ENCODE peak calls at places on chromosomes 11 and 22, in nine cellular contexts. L is hypothalamus; H is mesendoderm; I is CD8-positive, alpha-beta T cell; V is thoracic aorta; S is cardiac muscle cell; B is hippocampal formation; F is T-helper 2 cell; M is neural crest cell. P is an unnamed sample.

GRCh38 chr11:55714982-55715888 is 53.2 kb downstream of the OR4C6 start:
- DNase-seq in L (no peak), H (peak), I (no peak), V (no peak), S (no peak), B (no peak), F (no peak), M (no peak), P (no peak)

GRCh38 chr11:66277475-66278391 is at the start of gene CNIH2:
- DNase-seq in L (no peak), H (peak), I (peak), V (no peak), S (peak), B (no peak), F (peak), M (peak), P (no peak)

GRCh38 chr11:102592634-102593581 is 32.2 kb downstream of the MMP20 start:
- DNase-seq in L (no peak), H (peak), I (no peak), V (no peak), S (peak), B (no peak), F (no peak), M (no peak), P (no peak)

GRCh38 chr11:12056112-12056511 is 47.7 kb upstream of the DKK3 start:
- DNase-seq in L (no peak), H (no peak), I (no peak), V (no peak), S (no peak), B (no peak), F (no peak), M (no peak), P (no peak)

GRCh38 chr22:40342521-40342920 is 3.8 kb upstream of the ADSL start:
- DNase-seq in L (no peak), H (no peak), I (no peak), V (no peak), S (no peak), B (no peak), F (no peak), M (no peak), P (no peak)

GRCh38 chr22:42292726-42293520 is 22.5 kb upstream of the TCF20 start:
- DNase-seq in L (no peak), H (no peak), I (no peak), V (no peak), S (no peak), B (no peak), F (no peak), M (no peak), P (no peak)

GRCh38 chr11:26914968-26915367 is 78.9 kb upstream of the FIBIN start:
- DNase-seq in L (no peak), H (peak), I (no peak), V (no peak), S (no peak), B (no peak), F (no peak), M (no peak), P (no peak)

GRCh38 chr22:38267086-38267485 is 5.7 kb downstream of the TMEM184B start:
- DNase-seq in L (no peak), H (no peak), I (peak), V (no peak), S (no peak), B (no peak), F (no peak), M (no peak), P (no peak)

GRCh38 chr22:42745118-42745517 is 24.4 kb upstream of the A4GALT start:
- DNase-seq in L (no peak), H (no peak), I (no peak), V (no peak), S (peak), B (no peak), F (no peak), M (no peak), P (no peak)

GRCh38 chr11:77040401-77040777 is 6.2 kb downstream of the B3GNT6 start:
- DNase-seq in L (no peak), H (no peak), I (no peak), V (no peak), S (no peak), B (no peak), F (no peak), M (no peak), P (no peak)

GRCh38 chr11:61728940-61729219 is 23.6 kb upstream of the MYRF start:
- DNase-seq in L (no peak), H (no peak), I (no peak), V (no peak), S (no peak), B (no peak), F (no peak), M (no peak), P (no peak)

GRCh38 chr11:80365980-80366379 is 925.1 kb upstream of the TENM4 start:
- DNase-seq in L (no peak), H (no peak), I (no peak), V (no peak), S (no peak), B (no peak), F (no peak), M (no peak), P (no peak)

GRCh38 chr22:20807315-20807752 is 33.4 kb downstream of the SERPIND1 start:
- DNase-seq in L (no peak), H (peak), I (no peak), V (no peak), S (no peak), B (peak), F (no peak), M (no peak), P (no peak)

GRCh38 chr11:43735931-43736330 is 55.4 kb downstream of the HSD17B12 start:
- DNase-seq in L (no peak), H (no peak), I (no peak), V (no peak), S (no peak), B (no peak), F (no peak), M (no peak), P (no peak)

GRCh38 chr11:46369458-46370152 is 11.9 kb upstream of the MDK start:
- DNase-seq in L (no peak), H (peak), I (peak), V (no peak), S (peak), B (no peak), F (no peak), M (peak), P (no peak)

GRCh38 chr11:46006418-46007070 is 84.1 kb downstream of the LARGE2 start:
- DNase-seq in L (no peak), H (peak), I (no peak), V (no peak), S (peak), B (peak), F (no peak), M (peak), P (peak)

GRCh38 chr11:64146036-64146943 is 19.6 kb downstream of the MACROD1 start:
- DNase-seq in L (no peak), H (peak), I (peak), V (no peak), S (peak), B (no peak), F (no peak), M (peak), P (peak)

GRCh38 chr22:37485006-37485713 is 1.0 kb downstream of the MFNG start:
- DNase-seq in L (no peak), H (no peak), I (peak), V (no peak), S (no peak), B (no peak), F (no peak), M (no peak), P (no peak)

GRCh38 chr11:59175104-59175503 is 3.2 kb downstream of the DTX4 start:
- DNase-seq in L (no peak), H (peak), I (no peak), V (no peak), S (no peak), B (no peak), F (no peak), M (peak), P (no peak)

GRCh38 chr11:103610435-103610834 is 426.0 kb upstream of the DDI1 start:
- DNase-seq in L (no peak), H (no peak), I (no peak), V (no peak), S (no peak), B (no peak), F (no peak), M (no peak), P (no peak)

GRCh38 chr22:29394931-29395581 is 6.7 kb upstream of the AP1B1 start:
- DNase-seq in L (peak), H (peak), I (peak), V (no peak), S (peak), B (peak), F (no peak), M (peak), P (peak)

GRCh38 chr22:21824439-21824912 is 43.0 kb downstream of the MAPK1 start:
- DNase-seq in L (no peak), H (no peak), I (no peak), V (no peak), S (no peak), B (no peak), F (no peak), M (no peak), P (no peak)

GRCh38 chr11:63764712-63765631 is 3.6 kb downstream of the ZFTA start:
- DNase-seq in L (no peak), H (peak), I (no peak), V (no peak), S (peak), B (no peak), F (no peak), M (peak), P (no peak)

GRCh38 chr22:47343611-47344010 is 581.2 kb downstream of the TBC1D22A start:
- DNase-seq in L (no peak), H (no peak), I (no peak), V (no peak), S (no peak), B (no peak), F (no peak), M (no peak), P (no peak)

GRCh38 chr11:2128102-2128511 is 11.1 kb downstream of the IGF2 start:
- DNase-seq in L (no peak), H (no peak), I (no peak), V (no peak), S (no peak), B (no peak), F (no peak), M (no peak), P (no peak)

GRCh38 chr11:113977701-113978100 is 2.8 kb downstream of the HTR3A start:
- DNase-seq in L (no peak), H (no peak), I (no peak), V (no peak), S (no peak), B (no peak), F (no peak), M (no peak), P (no peak)

GRCh38 chr11:74849525-74850391 is 99.1 kb downstream of the XRRA1 start:
- DNase-seq in L (no peak), H (peak), I (no peak), V (peak), S (no peak), B (no peak), F (no peak), M (no peak), P (no peak)

GRCh38 chr11:132402056-132402684 is 1031.8 kb downstream of the NTM start:
- DNase-seq in L (no peak), H (peak), I (no peak), V (no peak), S (peak), B (peak), F (no peak), M (peak), P (peak)

P was measured in head of caudate nucleus.